ENCODE peak calls at places on chromosomes 6 and 20, in eight cellular contexts. V is CD8-positive, alpha-beta T cell; Y is A549; I is breast epithelium; F is neural progenitor cell; A is pancreas; E is stomach; U is tibial artery. T is an unnamed sample.

GRCh38 chr6:100220543-100220942 is 226.5 kb upstream of the MCHR2 start:
- DNase-seq in F (no peak), A (no peak), U (no peak), V (no peak), E (no peak), I (no peak), Y (no peak), T (no peak)

GRCh38 chr6:167341665-167342655 is 17.1 kb downstream of the TTLL2 start:
- DNase-seq in I (no peak), U (no peak), Y (no peak), F (no peak), V (no peak), A (no peak), E (no peak), T (no peak)

GRCh38 chr20:20785226-20785625 is 72.8 kb upstream of the RALGAPA2 start:
- DNase-seq in V (no peak), U (no peak), I (no peak), Y (no peak), F (no peak), A (no peak), E (no peak), T (no peak)

GRCh38 chr6:126339796-126340750 is at the start of gene CENPW:
- DNase-seq in F (peak; percentile 95), U (peak; percentile 93), V (peak; percentile 91), E (peak; percentile 92), A (peak; percentile 95), I (peak; percentile 87), Y (peak; percentile 73), T (peak; percentile 89)

GRCh38 chr6:132537977-132538376 is at the start of gene TAAR9:
- DNase-seq in V (no peak), A (no peak), Y (no peak), F (no peak), I (no peak), U (no peak), E (no peak), T (no peak)

GRCh38 chr6:111588366-111588765 is 17.3 kb downstream of the TRAF3IP2 start:
- DNase-seq in F (no peak), E (no peak), U (no peak), A (no peak), V (no peak), Y (no peak), I (no peak), T (no peak)

GRCh38 chr6:158907931-158908330 is 88.8 kb upstream of the EZR start:
- DNase-seq in F (no peak), U (no peak), E (peak; percentile 51), V (no peak), A (no peak), Y (no peak), I (no peak), T (no peak)

GRCh38 chr6:14035448-14035847 is 82.1 kb upstream of the CD83 start:
- DNase-seq in A (no peak), Y (no peak), E (no peak), F (peak; percentile 54), V (no peak), I (peak; percentile 45), U (no peak), T (no peak)

GRCh38 chr6:33139596-33140206 is 52.6 kb downstream of the COL11A2 start:
- DNase-seq in F (no peak), U (no peak), A (no peak), V (no peak), I (no peak), Y (no peak), E (no peak), T (no peak)

GRCh38 chr6:7726416-7727149 is 684 bp downstream of the BMP6 start:
- DNase-seq in A (peak; percentile 73), E (no peak), F (peak; percentile 66), V (no peak), Y (peak; percentile 19), I (no peak), U (no peak), T (no peak)

GRCh38 chr6:29201966-29202365 is 31.3 kb downstream of the OR2J2 start:
- DNase-seq in U (no peak), F (no peak), V (no peak), I (no peak), Y (no peak), A (no peak), E (no peak), T (no peak)

GRCh38 chr20:58160451-58161051 is 67.9 kb downstream of the ANKRD60 start:
- DNase-seq in E (no peak), U (no peak), V (no peak), F (peak; percentile 23), A (no peak), Y (no peak), I (no peak), T (no peak)

GRCh38 chr6:1153696-1154245 is 158.1 kb upstream of the FOXQ1 start:
- DNase-seq in E (no peak), A (no peak), U (no peak), I (no peak), F (no peak), Y (no peak), V (no peak), T (no peak)

GRCh38 chr20:48878849-48879248 is 42.7 kb upstream of the ARFGEF2 start:
- DNase-seq in U (no peak), A (no peak), V (no peak), I (no peak), F (no peak), Y (no peak), E (no peak), T (no peak)

GRCh38 chr6:80132942-80133517 is 26.6 kb downstream of the BCKDHB start:
- DNase-seq in I (no peak), F (peak; percentile 47), Y (peak; percentile 3), U (peak; percentile 57), A (no peak), E (peak; percentile 60), V (peak; percentile 11), T (no peak)

GRCh38 chr6:129965096-129965495 is 53.3 kb upstream of the L3MBTL3 start:
- DNase-seq in Y (no peak), U (no peak), I (no peak), E (no peak), A (no peak), V (no peak), F (no peak), T (no peak)

GRCh38 chr6:154298297-154298696 is 58.3 kb downstream of the IPCEF1 start:
- DNase-seq in I (no peak), F (no peak), E (no peak), U (no peak), V (no peak), A (no peak), Y (no peak), T (no peak)

GRCh38 chr20:55567826-55568225 is 437.5 kb downstream of the CBLN4 start:
- DNase-seq in U (no peak), A (no peak), Y (no peak), V (no peak), E (no peak), I (no peak), F (no peak), T (no peak)

GRCh38 chr20:36745234-36745926 is 510 bp downstream of the NDRG3 start:
- DNase-seq in A (peak; percentile 80), Y (peak; percentile 49), U (no peak), I (no peak), V (no peak), F (peak; percentile 26), E (peak; percentile 26), T (no peak)

GRCh38 chr6:135233676-135234491 is 52.8 kb downstream of the MYB start:
- DNase-seq in F (peak; percentile 27), V (no peak), Y (no peak), A (no peak), U (no peak), E (no peak), I (no peak), T (no peak)

GRCh38 chr20:57092112-57092899 is 174.1 kb downstream of the BMP7 start:
- DNase-seq in F (peak; percentile 88), I (no peak), Y (peak; percentile 71), A (peak; percentile 88), V (peak; percentile 43), U (no peak), E (peak; percentile 64), T (peak; percentile 36)

GRCh38 chr20:23047001-23047737 is 2.3 kb downstream of the THBD start:
- DNase-seq in A (no peak), Y (no peak), F (no peak), U (no peak), I (no peak), E (no peak), V (no peak), T (no peak)
- H3K4me3 ChIP-seq in A (no peak overlapping the region), Y (peak overlapping the region; percentile 72), F (no peak overlapping the region), U (peak overlapping the region; percentile 63), I (peak overlapping the region; percentile 57), E (peak overlapping the region; percentile 66), V (no peak overlapping the region), T (no peak overlapping the region)

GRCh38 chr6:160489091-160489490 is 140.9 kb downstream of the SLC22A3 start:
- DNase-seq in E (no peak), U (no peak), Y (no peak), A (no peak), F (no peak), I (no peak), V (no peak), T (no peak)
- H3K27ac ChIP-seq in E (no peak overlapping the region), U (no peak overlapping the region), Y (no peak overlapping the region), A (no peak overlapping the region), F (no peak overlapping the region), I (no peak overlapping the region), V (no peak overlapping the region), T (no peak overlapping the region)

GRCh38 chr6:42010185-42010872 is 40.0 kb upstream of the TAF8 start:
- DNase-seq in A (no peak), I (no peak), E (peak; percentile 21), Y (no peak), U (no peak), V (no peak), F (peak; percentile 39), T (no peak)
- H3K4me1 ChIP-seq in A (no peaks in the 10 kb centered on the region), I (no peaks in the 10 kb centered on the region), E (peaks cover 25% of the 10 kb centered on the region), Y (peaks cover 23% of the 10 kb centered on the region), U (no peaks in the 10 kb centered on the region), V (peaks cover 79% of the 10 kb centered on the region), F (peaks cover 11% of the 10 kb centered on the region), T (peaks cover 69% of the 10 kb centered on the region)

GRCh38 chr6:56850618-56851017 is 104.3 kb upstream of the BEND6 start:
- DNase-seq in U (no peak), I (no peak), V (no peak), E (no peak), Y (no peak), F (no peak), A (no peak), T (no peak)

GRCh38 chr6:56851104-56851503 is 103.8 kb upstream of the BEND6 start:
- DNase-seq in U (no peak), I (no peak), A (no peak), E (no peak), F (peak; percentile 29), V (no peak), Y (no peak), T (no peak)

GRCh38 chr6:56848105-56848504 is 106.8 kb upstream of the BEND6 start:
- DNase-seq in E (no peak), V (no peak), F (no peak), Y (no peak), I (no peak), U (no peak), A (no peak), T (no peak)

GRCh38 chr6:56851541-56852248 is 103.2 kb upstream of the BEND6 start:
- DNase-seq in F (peak; percentile 86), U (peak; percentile 42), A (no peak), Y (peak; percentile 46), V (no peak), E (peak; percentile 32), I (peak; percentile 32), T (no peak)

DNA sequence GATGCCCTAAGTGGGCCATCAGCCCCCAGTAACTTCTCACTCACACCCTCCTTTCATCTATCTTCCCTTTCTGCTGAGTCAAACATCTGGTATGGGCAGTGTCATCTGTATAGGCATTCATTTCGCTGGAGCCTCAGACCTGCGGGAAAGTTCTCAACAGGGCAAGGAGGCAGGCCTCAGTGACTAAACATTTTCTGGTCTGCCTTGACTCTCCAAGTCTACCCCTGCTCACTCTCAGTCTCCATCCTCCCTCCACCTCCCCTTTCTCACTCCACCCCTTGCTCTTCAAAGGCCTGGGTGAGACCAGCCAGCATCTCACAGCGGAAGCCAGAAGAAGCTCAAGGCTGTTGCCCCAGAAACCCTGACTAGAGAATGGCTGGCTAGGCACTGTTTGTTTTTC is 105.0 kb upstream of the BEND6 start:
- DNase-seq in U (no peak), F (peak; percentile 22), I (no peak), Y (no peak), A (no peak), E (no peak), V (no peak), T (no peak)
- H3K4me3 ChIP-seq in U (peak overlapping the region; percentile 55), F (peak overlapping the region; percentile 93), I (no peak overlapping the region), Y (no peak overlapping the region), A (no peak overlapping the region), E (no peak overlapping the region), V (no peak overlapping the region), T (no peak overlapping the region)